ENCODE peak calls at places on chromosomes 4 and X, in five cellular contexts. Z, K, X, N and M are unnamed samples.

GRCh38 chr4:111837761-111838160 is 307.5 kb upstream of the FAM241A start:
- DNase-seq in Z (no peak), K (no peak), X (no peak), N (no peak), M (no peak)

GRCh38 chrX:56313308-56313707 is 81.2 kb downstream of the KLF8 start:
- DNase-seq in Z (no peak), K (no peak), X (no peak), N (no peak), M (no peak)

GRCh38 chr4:134027931-134028330 is 173.7 kb downstream of the PABPC4L start:
- DNase-seq in Z (no peak), K (no peak), X (no peak), N (no peak), M (no peak)

GRCh38 chr4:173506780-173507211 is 23.2 kb downstream of the HAND2 start:
- DNase-seq in Z (no peak), K (no peak), X (no peak), N (no peak), M (no peak)

GRCh38 chrX:101485212-101486064 is at the start of gene ARMCX4:
- DNase-seq in Z (no peak), K (peak; percentile 70), X (peak; percentile 2), N (peak; percentile 49), M (peak; percentile 46)

GRCh38 chrX:30572678-30573077 is 4.9 kb downstream of the TASL start:
- DNase-seq in Z (no peak), K (no peak), X (no peak), N (no peak), M (no peak)

GRCh38 chr4:2054217-2054616 is 4.9 kb upstream of the NAT8L start:
- DNase-seq in Z (no peak), K (no peak), X (no peak), N (no peak), M (no peak)

GRCh38 chr4:61202638-61203495 is 2.7 kb downstream of the ADGRL3 start:
- DNase-seq in Z (peak; percentile 51), K (peak; percentile 31), X (no peak), N (no peak), M (no peak)

GRCh38 chr4:149292422-149293055 is 523.1 kb downstream of the IQCM start:
- DNase-seq in Z (no peak), K (no peak), X (no peak), N (no peak), M (no peak)

GRCh38 chrX:49040376-49040955 is 2.7 kb downstream of the TFE3 start:
- DNase-seq in Z (no peak), K (no peak), X (no peak), N (no peak), M (no peak)

GRCh38 chrX:13053171-13053570 is 8.8 kb upstream of the FAM9C start:
- DNase-seq in Z (no peak), K (no peak), X (no peak), N (no peak), M (no peak)

GRCh38 chrX:139113682-139114081 is 402.2 kb upstream of the FGF13 start:
- DNase-seq in Z (no peak), K (no peak), X (no peak), N (no peak), M (no peak)

GRCh38 chr4:187432310-187432709 is 563.3 kb upstream of the ZFP42 start:
- DNase-seq in Z (no peak), K (no peak), X (no peak), N (no peak), M (no peak)

GRCh38 chrX:17627026-17627425 is 110.3 kb upstream of the SCML1 start:
- DNase-seq in Z (no peak), K (no peak), X (no peak), N (no peak), M (no peak)

GRCh38 chr4:147581601-147582350 is 35.4 kb upstream of the TMEM184C start:
- DNase-seq in Z (no peak), K (no peak), X (no peak), N (no peak), M (no peak)

GRCh38 chrX:31376408-31376807 is 304.6 kb upstream of the FTHL17 start:
- DNase-seq in Z (no peak), K (no peak), X (no peak), N (no peak), M (no peak)

GRCh38 chr4:86036729-86037128 is 323.1 kb downstream of the MAPK10 start:
- DNase-seq in Z (no peak), K (no peak), X (no peak), N (no peak), M (no peak)

GRCh38 chr4:16684083-16684482 is 214.4 kb downstream of the LDB2 start:
- DNase-seq in Z (no peak), K (no peak), X (no peak), N (no peak), M (no peak)

GRCh38 chr4:101252721-101253120 is 94.6 kb downstream of the PPP3CA start:
- DNase-seq in Z (no peak), K (no peak), X (no peak), N (no peak), M (no peak)

GRCh38 chrX:78321809-78322208 is 5.6 kb downstream of the CYSLTR1 start:
- DNase-seq in Z (no peak), K (no peak), X (peak; percentile 33), N (peak; percentile 10), M (no peak)

GRCh38 chr4:11485926-11486325 is 57.2 kb upstream of the HS3ST1 start:
- DNase-seq in Z (no peak), K (no peak), X (no peak), N (no peak), M (no peak)

GRCh38 chr4:76066546-76066945 is 8.0 kb upstream of the ART3 start:
- DNase-seq in Z (no peak), K (no peak), X (no peak), N (no peak), M (no peak)

GRCh38 chr4:2870098-2870497 is 26.5 kb downstream of the ADD1 start:
- DNase-seq in Z (no peak), K (no peak), X (no peak), N (no peak), M (no peak)

GRCh38 chrX:28126886-28127285 is 145.6 kb upstream of the DCAF8L1 start:
- DNase-seq in Z (no peak), K (no peak), X (no peak), N (no peak), M (no peak)

GRCh38 chr4:109675181-109675580 is 28.1 kb downstream of the CASP6 start:
- DNase-seq in Z (no peak), K (no peak), X (no peak), N (no peak), M (no peak)

GRCh38 chr4:41579043-41579442 is 41.1 kb downstream of the LIMCH1 start:
- DNase-seq in Z (no peak), K (no peak), X (no peak), N (no peak), M (no peak)

GRCh38 chr4:39648213-39648612 is 9.5 kb upstream of the SMIM14 start:
- DNase-seq in Z (no peak), K (no peak), X (no peak), N (no peak), M (no peak)

GRCh38 chr4:147740176-147740575 is 8.3 kb downstream of the ARHGAP10 start:
- DNase-seq in Z (no peak), K (no peak), X (no peak), N (no peak), M (no peak)

GRCh38 chr4:67875011-67875410 is 8.8 kb downstream of the TMPRSS11D start:
- DNase-seq in Z (no peak), K (no peak), X (no peak), N (no peak), M (no peak)

GRCh38 chr4:3219761-3220481 is 29.0 kb upstream of the MSANTD1 start:
- DNase-seq in Z (no peak), K (no peak), X (no peak), N (no peak), M (peak; percentile 16)

GRCh38 chrX:147877726-147878125 is 34.0 kb upstream of the FMR1 start:
- DNase-seq in Z (no peak), K (no peak), X (no peak), N (no peak), M (no peak)

GRCh38 chr4:128570380-128570779 is 239.1 kb upstream of the JADE1 start:
- DNase-seq in Z (no peak), K (no peak), X (no peak), N (no peak), M (no peak)

GRCh38 chr4:76197971-76198410 is 15.6 kb downstream of the SCARB2 start:
- DNase-seq in Z (no peak), K (no peak), X (no peak), N (peak; percentile 35), M (peak; percentile 18)

GRCh38 chr4:25842229-25842840 is 20.5 kb downstream of the SEL1L3 start:
- DNase-seq in Z (no peak), K (peak; percentile 55), X (peak; percentile 25), N (peak; percentile 39), M (peak; percentile 25)

GRCh38 chrX:152600853-152601635 is 36.7 kb upstream of the GABRQ start:
- DNase-seq in Z (no peak), K (no peak), X (no peak), N (no peak), M (no peak)

GRCh38 chr4:17059192-17059634 is 160.8 kb upstream of the LDB2 start:
- DNase-seq in Z (no peak), K (no peak), X (no peak), N (no peak), M (no peak)

GRCh38 chrX:46649421-46650260 is 76.1 kb downstream of the CHST7 start:
- DNase-seq in Z (no peak), K (peak; percentile 26), X (no peak), N (no peak), M (no peak)